ENCODE peak calls at places on chromosomes 3 and 15, in five cellular contexts. R is stomach, X is IMR-90, K is heart left ventricle, U is tibial artery. N is an unnamed sample. For H3K4me1, the result is how much of the 10 kb centered on the place peaks cover.

GRCh38 chr3:194738254-194739093 is 52.8 kb downstream of the FAM43A start:
- DNase-seq in R (no peak), X (peak), K (peak), U (peak), N (peak)

GRCh38 chr3:143167956-143168355 is 48.4 kb downstream of the CHST2 start:
- DNase-seq in R (no peak), X (peak), K (no peak), U (no peak), N (no peak)

GRCh38 chr15:66115568-66116206 is 137.9 kb downstream of the MEGF11 start:
- DNase-seq in R (no peak), X (no peak), K (no peak), U (no peak), N (no peak)

GRCh38 chr3:128395500-128396125 is 71.1 kb downstream of the DNAJB8 start:
- DNase-seq in R (no peak), X (peak), K (peak), U (peak), N (peak)

GRCh38 chr15:81294501-81294850 is 29.5 kb downstream of the STARD5 start:
- DNase-seq in R (no peak), X (no peak), K (no peak), U (no peak), N (no peak)

GRCh38 chr3:154981201-154981600 is 98.9 kb upstream of the MME start:
- DNase-seq in R (no peak), X (peak), K (no peak), U (no peak), N (no peak)

GRCh38 chr3:157174265-157174615 is 14.3 kb upstream of the CCNL1 start:
- DNase-seq in R (no peak), X (no peak), K (peak), U (no peak), N (peak)

GRCh38 chr15:71109130-71109529 is 6.1 kb upstream of the THSD4 start:
- DNase-seq in R (no peak), X (peak), K (no peak), U (no peak), N (no peak)

GRCh38 chr3:45642731-45643152 is 46.5 kb upstream of the SACM1L start:
- DNase-seq in R (no peak), X (peak), K (peak), U (no peak), N (no peak)

GRCh38 chr15:49720221-49720620 is 99.4 kb downstream of the DTWD1 start:
- DNase-seq in R (no peak), X (no peak), K (no peak), U (no peak), N (no peak)

GRCh38 chr15:37028609-37029287 is 71.6 kb downstream of the MEIS2 start:
- DNase-seq in R (no peak), X (peak), K (no peak), U (no peak), N (no peak)

GRCh38 chr3:32105291-32106131 is 909 bp upstream of the GPD1L start:
- DNase-seq in R (peak), X (peak), K (no peak), U (no peak), N (no peak)

GRCh38 chr3:147007736-147008245 is 398.6 kb downstream of the ZIC4 start:
- DNase-seq in R (no peak), X (no peak), K (no peak), U (no peak), N (no peak)

GRCh38 chr15:45276851-45277250 is 24.8 kb downstream of the SLC28A2 start:
- DNase-seq in R (no peak), X (peak), K (no peak), U (no peak), N (no peak)

GRCh38 chr3:108420926-108421325 is 89.5 kb downstream of the MYH15 start:
- DNase-seq in R (no peak), X (peak), K (no peak), U (no peak), N (no peak)

GRCh38 chr3:156577731-156578130 is 22.8 kb upstream of the SSR3 start:
- DNase-seq in R (no peak), X (peak), K (no peak), U (no peak), N (no peak)

GRCh38 chr3:157523814-157524213 is 20.6 kb upstream of the VEPH1 start:
- DNase-seq in R (no peak), X (no peak), K (no peak), U (no peak), N (no peak)

GRCh38 chr3:27544372-27544865 is 60.2 kb upstream of the SLC4A7 start:
- DNase-seq in R (no peak), X (peak), K (no peak), U (no peak), N (no peak)

GRCh38 chr3:186849392-186849975 is 7.0 kb downstream of the ADIPOQ start:
- DNase-seq in R (no peak), X (peak), K (no peak), U (no peak), N (no peak)

GRCh38 chr3:31755911-31756658 is 223.4 kb downstream of the STT3B start:
- DNase-seq in R (no peak), X (no peak), K (no peak), U (no peak), N (no peak)

GRCh38 chr3:164418426-164418825 is 659.9 kb downstream of the SI start:
- DNase-seq in R (no peak), X (no peak), K (no peak), U (no peak), N (no peak)

GRCh38 chr3:169999433-169999832 is 32.8 kb downstream of the SEC62 start:
- DNase-seq in R (no peak), X (no peak), K (no peak), U (no peak), N (no peak)
- H3K4me3 ChIP-seq in R (no peak), X (no peak), K (no peak), U (no peak), N (no peak)

GRCh38 chr3:101703169-101703568 is 16.7 kb upstream of the RPL24 start:
- DNase-seq in R (no peak), X (no peak), K (no peak), U (no peak), N (no peak)

GRCh38 chr3:101702726-101703125 is 16.2 kb upstream of the RPL24 start:
- DNase-seq in R (no peak), X (no peak), K (no peak), U (no peak), N (no peak)

DNA sequence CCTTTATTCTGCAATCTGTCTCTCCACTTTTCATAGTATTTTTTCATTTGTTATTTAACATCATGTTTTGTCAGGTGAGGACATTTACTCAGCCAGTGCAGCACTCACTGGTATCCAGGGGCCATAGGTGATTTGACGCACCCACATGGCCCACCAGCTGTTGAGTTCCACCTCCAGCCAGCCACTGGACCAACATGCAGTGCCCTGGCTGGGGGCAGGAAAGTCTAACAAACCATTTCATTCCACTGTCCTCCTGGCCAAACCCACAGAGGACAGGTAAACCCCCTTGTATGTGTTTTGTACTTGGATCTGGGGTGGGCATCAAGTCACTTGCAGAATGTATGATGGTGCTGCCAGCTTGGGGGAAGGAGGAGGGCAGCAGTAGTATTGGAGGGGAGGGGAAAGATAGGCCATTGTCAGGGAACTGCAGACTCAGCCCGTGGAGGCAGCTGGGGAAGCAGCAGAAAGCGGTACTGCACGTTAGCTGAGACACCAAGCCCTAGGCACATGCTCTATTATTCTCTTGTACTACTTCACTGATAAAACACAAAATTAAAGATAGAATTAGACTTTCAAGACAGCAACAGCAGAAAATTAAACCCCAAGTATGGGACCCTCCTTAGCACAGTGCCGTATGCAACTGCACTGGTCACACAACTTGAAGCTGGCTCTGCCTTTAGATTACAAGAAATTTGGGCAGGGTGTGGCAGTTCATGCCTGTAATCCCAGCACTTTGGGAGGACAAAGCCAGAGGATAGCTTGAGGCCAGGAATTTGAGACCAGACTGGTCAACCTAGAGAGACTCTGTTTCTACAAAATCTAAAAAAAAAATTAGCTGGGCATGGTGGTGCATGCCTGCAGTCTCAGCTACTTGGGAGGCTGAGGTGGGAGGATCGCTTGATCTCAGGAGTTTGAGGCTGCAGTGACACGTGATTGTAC is 15.4 kb upstream of the RPL24 start:
- DNase-seq in R (no peak), X (no peak), K (no peak), U (no peak), N (no peak)
- H3K27ac ChIP-seq in R (no peak), X (no peak), K (no peak), U (no peak), N (no peak)

GRCh38 chr3:50609071-50609742 is 2.4 kb downstream of the CISH start:
- DNase-seq in R (no peak), X (no peak), K (no peak), U (no peak), N (no peak)
- H3K4me1 ChIP-seq in R (half or more), X (under half), K (half or more), U (half or more), N (under half)

GRCh38 chr15:85725019-85725418 is 69.7 kb downstream of the KLHL25 start:
- DNase-seq in R (no peak), X (no peak), K (no peak), U (peak), N (no peak)

GRCh38 chr15:85722374-85722773 is 72.4 kb downstream of the KLHL25 start:
- DNase-seq in R (no peak), X (no peak), K (no peak), U (no peak), N (no peak)

GRCh38 chr15:85722789-85723188 is 71.9 kb downstream of the KLHL25 start:
- DNase-seq in R (no peak), X (no peak), K (no peak), U (no peak), N (no peak)

GRCh38 chr15:85725564-85725963 is 69.2 kb downstream of the KLHL25 start:
- DNase-seq in R (no peak), X (no peak), K (no peak), U (no peak), N (no peak)

GRCh38 chr15:85723960-85724945 is 70.5 kb downstream of the KLHL25 start:
- DNase-seq in R (no peak), X (no peak), K (no peak), U (no peak), N (no peak)
- H3K4me3 ChIP-seq in R (no peak), X (no peak), K (peak), U (no peak), N (no peak)

GRCh38 chr3:163043074-163043473 is 1546.5 kb downstream of the OTOL1 start:
- DNase-seq in R (no peak), X (peak), K (no peak), U (no peak), N (no peak)

GRCh38 chr3:163033652-163034051 is 1537.0 kb downstream of the OTOL1 start:
- DNase-seq in R (no peak), X (no peak), K (no peak), U (no peak), N (no peak)

GRCh38 chr3:163039636-163040035 is 1543.0 kb downstream of the OTOL1 start:
- DNase-seq in R (no peak), X (no peak), K (no peak), U (no peak), N (no peak)
- H3K27ac ChIP-seq in R (no peak), X (no peak), K (no peak), U (no peak), N (no peak)